ENCODE peak calls at places on chromosomes 3 and 15, in four cellular contexts. E, N, Z and S are unnamed samples.

GRCh38 chr3:49333091-49333490 is 6.8 kb downstream of the USP4 start:
- DNase-seq in E (no peak), Z (no peak), N (no peak), S (no peak)

GRCh38 chr3:177452487-177452886 is 255.2 kb upstream of the TBL1XR1 start:
- DNase-seq in E (no peak), N (peak), Z (no peak), S (no peak)

GRCh38 chr3:25462495-25462894 is 34.4 kb downstream of the RARB start:
- DNase-seq in E (no peak), N (no peak), Z (no peak), S (no peak)

GRCh38 chr15:75570119-75570518 is 9.0 kb downstream of the PTPN9 start:
- DNase-seq in N (no peak), E (no peak), Z (no peak), S (no peak)

GRCh38 chr15:88232771-88233170 is 23.8 kb downstream of the NTRK3 start:
- DNase-seq in N (no peak), E (no peak), Z (no peak), S (no peak)

GRCh38 chr3:40129981-40130380 is 179.5 kb upstream of the EIF1B start:
- DNase-seq in Z (no peak), E (no peak), N (no peak), S (no peak)

GRCh38 chr15:84715442-84716035 is 400 bp downstream of the SEC11A start:
- DNase-seq in E (no peak), N (peak), Z (peak), S (no peak)

GRCh38 chr3:79766474-79767193 is 1.2 kb downstream of the ROBO1 start:
- DNase-seq in E (no peak), N (no peak), Z (no peak), S (no peak)

GRCh38 chr15:47484997-47485396 is 232.3 kb upstream of the SEMA6D start:
- DNase-seq in Z (no peak), N (peak), E (no peak), S (no peak)

GRCh38 chr15:43067717-43068461 is 37.9 kb downstream of the UBR1 start:
- DNase-seq in Z (no peak), N (peak), E (peak), S (no peak)

GRCh38 chr3:154955907-154956533 is 124.1 kb upstream of the MME start:
- DNase-seq in E (no peak), Z (no peak), N (peak), S (no peak)

GRCh38 chr15:67054676-67055075 is 10.7 kb upstream of the SMAD3 start:
- DNase-seq in E (no peak), N (no peak), Z (no peak), S (no peak)

GRCh38 chr3:57952208-57952631 is 56.0 kb upstream of the FLNB start:
- DNase-seq in E (no peak), N (peak), Z (peak), S (no peak)

GRCh38 chr3:72322264-72322976 is 525.8 kb downstream of the SHQ1 start:
- DNase-seq in E (no peak), Z (no peak), N (no peak), S (no peak)

GRCh38 chr3:110491413-110491812 is 580.2 kb upstream of the NECTIN3 start:
- DNase-seq in Z (no peak), E (no peak), N (no peak), S (no peak)

GRCh38 chr15:95857758-95858157 is 472.7 kb upstream of the NR2F2 start:
- DNase-seq in N (peak), Z (no peak), E (no peak), S (no peak)

GRCh38 chr15:27082019-27082418 is 111.0 kb downstream of the GABRG3 start:
- DNase-seq in E (no peak), N (no peak), Z (no peak), S (no peak)

GRCh38 chr3:52606373-52607085 is 70.1 kb downstream of the UQCC5 start:
- DNase-seq in E (no peak), N (peak), Z (no peak), S (no peak)

GRCh38 chr3:8822141-8822540 is 52.7 kb upstream of the OXTR start:
- DNase-seq in E (no peak), Z (no peak), N (peak), S (no peak)

GRCh38 chr3:10527295-10528016 is 22.1 kb upstream of the ATP2B2 start:
- DNase-seq in E (no peak), Z (no peak), N (no peak), S (peak)
- TF ChIP-seq CTCF in E (no peak), Z (no peak), N (no peak), S (no peak)

GRCh38 chr3:44926172-44926571 is 49.8 kb downstream of the ZDHHC3 start:
- DNase-seq in N (no peak), Z (no peak), E (no peak), S (no peak)
- TF ChIP-seq CTCF in N (no peak), Z (no peak), E (no peak), S (no peak)

GRCh38 chr3:126348308-126348920 is 8.8 kb downstream of the KLF15 start:
- DNase-seq in E (no peak), N (no peak), Z (peak), S (peak)
- TF ChIP-seq CTCF in E (no peak), N (peak), Z (no peak), S (no peak)

GRCh38 chr15:44426975-44427755 is at the start of gene CTDSPL2:
- DNase-seq in N (peak), E (peak), Z (peak), S (peak)

GRCh38 chr15:44427756-44428724 is 611 bp downstream of the CTDSPL2 start:
- DNase-seq in E (no peak), Z (no peak), N (no peak), S (no peak)
- TF ChIP-seq CTCF in E (no peak), Z (no peak), N (peak), S (no peak)

GRCh38 chr15:80977627-80978036 is 12.0 kb downstream of the MESD start:
- DNase-seq in Z (peak), N (peak), E (peak), S (no peak)
- TF ChIP-seq CTCF in Z (peak), N (peak), E (peak), S (peak)